ENCODE peak calls at places on chromosomes 12 and 14, in four cellular contexts. T is neuronal stem cell, V is mesenchymal stem cell, S is IMR-90. E is an unnamed sample.
A peak's percentile ranks its signal among the peaks of the same experiment; 100 is the strongest.

GRCh38 chr12:66678640-66679268 is at the start of gene GRIP1:
- DNase-seq in T (peak; percentile 30), V (no peak), S (no peak), E (no peak)

GRCh38 chr12:74488134-74488533 is 49.5 kb upstream of the ATXN7L3B start:
- DNase-seq in T (no peak), V (no peak), S (no peak), E (no peak)

GRCh38 chr14:72479471-72479931 is 414.4 kb downstream of the DPF3 start:
- DNase-seq in T (no peak), V (no peak), S (peak; percentile 4), E (no peak)

GRCh38 chr14:75011356-75012097 is 8.8 kb downstream of the EIF2B2 start:
- DNase-seq in T (no peak), V (peak; percentile 83), S (peak; percentile 78), E (no peak)

GRCh38 chr14:37197421-37198272 is at the start of gene MIPOL1:
- DNase-seq in T (peak; percentile 61), V (peak; percentile 91), S (peak; percentile 90), E (peak; percentile 65)

GRCh38 chr12:40921563-40922163 is 229.4 kb downstream of the CNTN1 start:
- DNase-seq in T (no peak), V (peak; percentile 25), S (peak; percentile 19), E (no peak)

GRCh38 chr12:101839324-101840283 is 8.8 kb upstream of the GNPTAB start:
- DNase-seq in T (peak; percentile 49), V (peak; percentile 69), S (peak; percentile 68), E (peak; percentile 73)

GRCh38 chr12:32265920-32266319 is 133.4 kb upstream of the FGD4 start:
- DNase-seq in T (no peak), V (no peak), S (no peak), E (no peak)

GRCh38 chr12:112111931-112112330 is 3.3 kb upstream of the NAA25 start:
- DNase-seq in T (no peak), V (no peak), S (no peak), E (no peak)

GRCh38 chr12:40184493-40185302 is 40.1 kb upstream of the LRRK2 start:
- DNase-seq in T (no peak), V (no peak), S (no peak), E (no peak)

GRCh38 chr14:23723911-23724310 is 87.7 kb downstream of the DHRS2 start:
- DNase-seq in T (no peak), V (no peak), S (no peak), E (no peak)

GRCh38 chr12:103877934-103878510 is 37.0 kb upstream of the NT5DC3 start:
- DNase-seq in T (peak; percentile 42), V (peak; percentile 76), S (peak; percentile 68), E (peak; percentile 74)

GRCh38 chr12:103879048-103879692 is 38.1 kb upstream of the NT5DC3 start:
- DNase-seq in T (no peak), V (no peak), S (no peak), E (no peak)

GRCh38 chr12:103880299-103881142 is 39.5 kb upstream of the NT5DC3 start:
- DNase-seq in T (no peak), V (no peak), S (no peak), E (no peak)

GRCh38 chr12:103879878-103880277 is 38.8 kb upstream of the NT5DC3 start:
- DNase-seq in T (no peak), V (no peak), S (no peak), E (no peak)

GRCh38 chr12:103877288-103877687 is 36.3 kb upstream of the NT5DC3 start:
- DNase-seq in T (no peak), V (no peak), S (no peak), E (no peak)
- H2AK5ac ChIP-seq in T (no peak overlapping the region), V (no peak overlapping the region), S (no peak overlapping the region), E (no peak overlapping the region)

GRCh38 chr12:19432309-19433170 is 6.8 kb upstream of the AEBP2 start:
- DNase-seq in T (no peak), V (no peak), S (no peak), E (no peak)
- H4K91ac ChIP-seq in T (no peak overlapping the region), V (peak overlapping the region; percentile 2), S (peak overlapping the region; percentile 87), E (no peak overlapping the region)

DNA sequence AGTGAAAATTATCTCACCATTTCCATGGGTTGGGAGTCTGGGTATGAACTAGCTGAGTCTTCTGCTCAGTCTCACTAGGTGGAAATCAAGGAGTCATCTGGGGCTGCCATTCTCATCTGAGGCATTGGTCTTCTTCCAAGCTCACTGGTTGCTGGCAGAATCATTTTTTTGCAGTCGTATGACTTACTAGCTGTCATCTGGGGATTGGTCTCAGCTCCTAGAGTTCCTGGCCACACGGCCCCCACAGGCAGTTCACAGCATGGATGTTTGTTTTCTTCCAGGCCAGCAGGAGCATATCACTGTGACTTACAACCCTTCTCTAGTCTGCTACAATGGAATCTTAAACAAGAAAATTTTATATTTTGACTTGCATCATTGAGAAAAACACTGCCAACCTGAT is 18.6 kb upstream of the OR10AD1 start:
- DNase-seq in T (no peak), V (no peak), S (no peak), E (no peak)
- H2AK5ac ChIP-seq in T (no peak overlapping the region), V (no peak overlapping the region), S (no peak overlapping the region), E (no peak overlapping the region)

GRCh38 chr12:108232565-108232964 is 103.5 kb downstream of the WSCD2 start:
- DNase-seq in T (no peak), V (no peak), S (no peak), E (no peak)

GRCh38 chr12:108234155-108234554 is 105.0 kb downstream of the CMKLR1 start:
- DNase-seq in T (no peak), V (no peak), S (no peak), E (no peak)

GRCh38 chr12:108231909-108232434 is 102.9 kb downstream of the WSCD2 start:
- DNase-seq in T (no peak), V (no peak), S (no peak), E (no peak)

GRCh38 chr12:108228746-108229145 is 99.7 kb downstream of the WSCD2 start:
- DNase-seq in T (no peak), V (no peak), S (no peak), E (no peak)

DNA sequence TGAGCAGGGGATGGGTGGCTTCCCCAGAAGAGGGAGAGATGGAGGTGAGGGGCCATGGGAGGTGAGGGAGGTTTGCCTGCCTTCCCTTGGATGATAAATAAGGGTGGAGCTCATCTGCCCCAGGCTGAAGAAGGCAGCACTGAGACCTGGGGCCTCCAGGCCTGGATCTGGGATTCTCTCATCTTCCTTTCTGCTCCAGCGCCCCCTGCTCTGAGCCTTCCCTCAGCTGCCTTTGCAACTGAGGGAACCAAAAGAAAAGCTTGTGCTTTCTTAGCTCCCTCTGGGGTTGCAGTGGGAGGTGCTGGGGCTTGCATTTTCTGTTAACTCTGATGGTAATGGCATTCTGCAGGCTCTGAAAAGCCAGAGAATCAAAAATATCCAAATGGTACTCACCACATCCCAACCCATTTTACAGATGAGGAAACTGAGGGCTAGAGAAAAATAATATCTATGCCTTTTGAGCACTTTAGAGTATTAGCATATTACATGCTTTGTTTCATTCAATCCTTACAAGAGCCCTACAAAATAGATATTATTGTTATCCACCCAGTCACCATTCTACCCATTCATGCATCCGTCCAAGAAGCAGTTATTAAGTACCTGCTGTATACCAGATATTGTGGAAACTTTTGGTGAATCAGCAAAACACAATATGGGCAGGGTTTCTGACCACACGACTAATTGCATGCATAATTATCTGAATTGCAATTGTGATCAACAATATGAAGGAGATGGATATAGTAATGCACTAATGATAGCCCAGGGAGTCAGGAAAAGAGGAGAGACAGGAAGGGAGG is 102.2 kb downstream of the WSCD2 start:
- DNase-seq in T (no peak), V (no peak), S (no peak), E (no peak)
- H4K91ac ChIP-seq in T (no peak overlapping the region), V (no peak overlapping the region), S (no peak overlapping the region), E (no peak overlapping the region)